ENCODE peak calls at places on chromosomes 11 and 22, in seven cellular contexts. S is testis, Y is transverse colon, F is A549, Q is ovary, H is gastrocnemius medialis, C is HCT116. R is an unnamed sample.

GRCh38 chr11:103618532-103618931 is 417.9 kb upstream of the DDI1 start:
- DNase-seq in Q (no peak), Y (no peak), H (no peak), F (no peak), C (no peak), S (no peak), R (no peak)

GRCh38 chr11:117547911-117548310 is 220.3 kb downstream of the CEP164 start:
- DNase-seq in Y (no peak), C (no peak), S (no peak), Q (no peak), H (no peak), F (no peak), R (no peak)

GRCh38 chr11:31818874-31819331 is 7.8 kb upstream of the PAX6 start:
- DNase-seq in F (no peak), Y (no peak), H (no peak), S (no peak), C (no peak), Q (no peak), R (no peak)

GRCh38 chr11:35387341-35387982 is 31.9 kb downstream of the SLC1A2 start:
- DNase-seq in S (no peak), Q (no peak), C (no peak), F (peak; percentile 41), Y (no peak), H (no peak), R (no peak)

GRCh38 chr22:25027552-25027951 is 75.0 kb downstream of the KIAA1671 start:
- DNase-seq in Q (no peak), S (no peak), F (no peak), Y (peak; percentile 57), C (no peak), H (no peak), R (no peak)

GRCh38 chr22:47370448-47371262 is 608.2 kb downstream of the TBC1D22A start:
- DNase-seq in C (no peak), S (peak; percentile 11), F (no peak), Y (no peak), Q (no peak), H (no peak), R (peak; percentile 5)

GRCh38 chr11:58621586-58622262 is 741 bp upstream of the CNTF start:
- DNase-seq in S (no peak), F (no peak), H (no peak), Q (no peak), C (no peak), Y (no peak), R (no peak)

GRCh38 chr11:61392991-61393595 is 706 bp downstream of the TMEM216 start:
- DNase-seq in S (peak; percentile 30), H (no peak), C (no peak), Y (no peak), Q (no peak), F (peak; percentile 28), R (no peak)

GRCh38 chr22:27347951-27348350 is 453.6 kb downstream of the MN1 start:
- DNase-seq in S (no peak), Y (no peak), F (no peak), C (no peak), H (no peak), Q (no peak), R (no peak)

GRCh38 chr11:35541621-35542375 is 16.4 kb upstream of the PAMR1 start:
- DNase-seq in S (no peak), F (peak; percentile 23), H (peak; percentile 56), Q (no peak), Y (peak; percentile 16), C (no peak), R (peak; percentile 80)

GRCh38 chr11:103845331-103845730 is 191.1 kb upstream of the DDI1 start:
- DNase-seq in C (no peak), Y (no peak), S (no peak), H (no peak), F (no peak), Q (no peak), R (no peak)

GRCh38 chr11:129190087-129190486 is 2.0 kb downstream of the ARHGAP32 start:
- DNase-seq in F (peak; percentile 60), C (no peak), S (no peak), Q (no peak), Y (peak; percentile 13), H (no peak), R (no peak)

GRCh38 chr11:22670803-22671202 is 4.4 kb downstream of the GAS2 start:
- DNase-seq in S (no peak), Y (no peak), C (no peak), H (no peak), Q (no peak), F (peak; percentile 24), R (no peak)

DNA sequence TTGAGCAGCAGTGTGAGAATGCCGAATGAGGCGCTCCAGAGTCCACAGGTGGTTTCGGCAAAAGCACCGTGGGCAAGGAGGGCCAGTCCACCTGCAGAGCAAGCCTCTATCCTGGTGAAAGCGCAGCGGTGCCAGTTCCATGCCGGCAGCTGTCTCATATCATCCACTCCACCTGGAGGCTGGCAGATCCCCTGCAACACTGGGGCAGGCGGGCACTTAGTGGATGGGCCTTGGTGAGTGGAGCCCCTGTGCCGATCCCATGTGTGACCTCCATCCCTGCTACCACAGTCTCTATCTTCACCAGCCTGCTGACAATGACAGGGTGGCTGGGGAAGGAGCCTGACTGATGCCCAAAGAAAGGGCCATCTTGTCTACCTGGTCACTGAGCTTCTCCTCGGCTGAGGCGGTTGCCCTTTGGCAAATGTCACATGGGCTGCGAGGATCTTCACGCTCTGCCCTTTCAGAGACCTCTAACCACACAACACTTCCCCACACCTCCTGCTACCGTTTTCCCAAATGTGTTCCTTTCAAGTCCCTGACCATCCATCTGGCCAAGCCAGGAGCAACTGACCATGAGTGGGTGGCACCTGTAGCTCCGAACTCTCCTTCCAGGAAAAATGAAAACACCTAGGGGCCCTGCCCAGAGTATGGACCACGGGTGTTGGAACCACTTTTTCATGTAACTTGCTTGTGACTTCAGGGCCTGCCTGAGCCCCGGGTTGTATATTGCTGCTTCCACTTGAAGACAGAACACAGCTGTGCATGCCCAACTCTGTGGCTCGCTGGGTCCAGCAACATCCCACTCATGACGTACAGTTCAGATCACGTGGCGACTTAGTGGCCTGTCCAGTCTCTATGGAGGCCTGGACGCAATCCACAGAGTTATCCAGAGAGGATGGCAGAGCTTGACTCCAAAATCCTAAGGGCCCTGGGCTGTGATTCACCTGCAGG is 7.1 kb downstream of the C11orf21 start:
- DNase-seq in C (no peak), H (peak; percentile 7), S (peak; percentile 10), F (no peak), Q (no peak), Y (no peak), R (no peak)
- TF ChIP-seq POLR2A in C (no peak), H (no peak), S (no peak), F (no peak), Q (no peak), Y (no peak), R (no peak)

GRCh38 chr11:76578655-76579046 is 91.9 kb downstream of the LRRC32 start:
- DNase-seq in Y (no peak), S (peak; percentile 35), Q (peak; percentile 27), F (no peak), C (no peak), H (peak; percentile 33), R (peak; percentile 66)
- H3K4me1 ChIP-seq in Y (no peaks in the 10 kb centered on the region), S (peaks cover 4% of the 10 kb centered on the region), Q (peaks cover 4% of the 10 kb centered on the region), F (peaks cover 14% of the 10 kb centered on the region), C (peaks cover 11% of the 10 kb centered on the region), H (no peaks in the 10 kb centered on the region), R (peaks cover 4% of the 10 kb centered on the region)

DNA sequence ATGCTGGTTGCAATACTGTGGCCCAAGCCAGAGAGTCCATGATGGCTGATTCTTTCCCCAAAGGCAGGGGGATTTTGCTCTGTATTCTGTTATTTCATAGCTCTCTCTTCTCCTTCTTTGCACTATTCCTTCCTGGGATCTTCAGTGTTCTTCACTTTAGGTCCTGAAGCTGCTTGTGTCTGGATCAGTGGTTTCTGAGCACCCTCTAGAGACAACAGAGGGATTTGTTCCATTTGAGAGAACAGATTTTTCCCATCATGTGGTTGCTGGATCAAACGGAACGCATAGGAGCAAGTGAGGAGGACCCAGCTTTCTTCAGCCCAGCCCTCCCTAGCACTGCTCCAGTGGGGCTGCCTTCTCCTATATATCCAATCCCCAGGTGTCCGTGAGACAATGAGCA is 68.7 kb upstream of the SYN3 start:
- DNase-seq in S (no peak), Y (no peak), H (no peak), F (peak; percentile 35), C (no peak), Q (no peak), R (no peak)
- TF ChIP-seq CTCF in S (no peak), Y (no peak), H (no peak), F (peak; percentile 24), C (no peak), Q (no peak), R (peak; percentile 50)

GRCh38 chr11:76560219-76560618 is 110.3 kb downstream of the LRRC32 start:
- DNase-seq in S (no peak), H (no peak), F (no peak), Y (no peak), C (peak; percentile 40), Q (no peak), R (no peak)
- TF ChIP-seq POLR2A in S (no peak), H (no peak), F (no peak), Y (no peak), C (no peak), Q (no peak), R (no peak)

GRCh38 chr11:10324474-10324873 is 19.6 kb downstream of the ADM start:
- DNase-seq in S (no peak), Y (no peak), F (no peak), C (no peak), H (no peak), Q (no peak), R (no peak)
- H3K4me1 ChIP-seq in S (peaks cover 36% of the 10 kb centered on the region), Y (peaks cover 14% of the 10 kb centered on the region), F (peaks cover 75% of the 10 kb centered on the region), C (peaks cover 14% of the 10 kb centered on the region), H (peaks cover 27% of the 10 kb centered on the region), Q (peaks cover 39% of the 10 kb centered on the region), R (peaks cover 41% of the 10 kb centered on the region)

GRCh38 chr11:12118940-12119339 is 8.6 kb downstream of the MICAL2 start:
- DNase-seq in C (no peak), Q (peak; percentile 60), S (no peak), H (no peak), Y (no peak), F (no peak), R (no peak)
- TF ChIP-seq CTCF in C (peak; percentile 13), Q (no peak), S (no peak), H (no peak), Y (no peak), F (no peak), R (no peak)

GRCh38 chr11:64359712-64360402 is 895 bp downstream of the RPS6KA4 start:
- DNase-seq in Y (peak; percentile 22), F (no peak), Q (no peak), H (no peak), C (no peak), S (no peak), R (no peak)

GRCh38 chr11:64357904-64358535 is 942 bp upstream of the RPS6KA4 start:
- DNase-seq in H (no peak), Y (peak; percentile 32), F (peak; percentile 56), S (no peak), Q (no peak), C (no peak), R (no peak)

GRCh38 chr11:64358536-64358906 is 441 bp upstream of the RPS6KA4 start:
- DNase-seq in Y (no peak), Q (no peak), F (no peak), S (no peak), C (no peak), H (peak; percentile 25), R (no peak)

GRCh38 chr11:64360403-64360980 is 1.5 kb downstream of the RPS6KA4 start:
- DNase-seq in S (no peak), Q (no peak), Y (no peak), C (no peak), F (no peak), H (no peak), R (no peak)

GRCh38 chr11:64358907-64359711 is at the start of gene RPS6KA4:
- DNase-seq in H (peak; percentile 37), S (peak; percentile 58), C (no peak), F (peak; percentile 47), Y (peak; percentile 73), Q (peak; percentile 65), R (no peak)
- TF ChIP-seq POLR2A in H (peak; percentile 72), S (no peak), C (peak; percentile 68), F (peak; percentile 64), Y (peak; percentile 42), Q (peak; percentile 15), R (peak; percentile 21)

R was measured in adrenal gland.